ENCODE peak calls at places on chromosomes 12 and 14, in four cellular contexts. B, Q, K and U are unnamed samples.

GRCh38 chr12:45575823-45576448 is 153.6 kb upstream of the ARID2 start:
- DNase-seq in B (no peak), Q (no peak), K (no peak), U (peak; percentile 27)

GRCh38 chr12:12486661-12487240 is 75.9 kb downstream of the DUSP16 start:
- DNase-seq in B (no peak), Q (no peak), K (no peak), U (peak; percentile 62)

GRCh38 chr14:72849222-72849621 is 44.7 kb downstream of the DPF3 start:
- DNase-seq in B (no peak), Q (no peak), K (no peak), U (no peak)

GRCh38 chr12:117189725-117190209 is 503 bp downstream of the FBXO21 start:
- DNase-seq in B (peak; percentile 41), Q (peak; percentile 69), K (no peak), U (peak; percentile 56)

GRCh38 chr12:67590122-67590795 is 58.3 kb upstream of the DYRK2 start:
- DNase-seq in B (no peak), Q (no peak), K (no peak), U (no peak)

GRCh38 chr14:33938131-33938949 is 12.5 kb downstream of the EGLN3 start:
- DNase-seq in B (no peak), Q (peak; percentile 42), K (no peak), U (no peak)

GRCh38 chr12:62128186-62128965 is 131.8 kb upstream of the USP15 start:
- DNase-seq in B (peak; percentile 0), Q (no peak), K (no peak), U (no peak)

GRCh38 chr14:83172363-83172762 is 1638.7 kb upstream of the SEL1L start:
- DNase-seq in B (peak; percentile 24), Q (no peak), K (no peak), U (no peak)

GRCh38 chr12:76020731-76021672 is 10.6 kb downstream of the PHLDA1 start:
- DNase-seq in B (peak; percentile 96), Q (peak; percentile 62), K (no peak), U (peak; percentile 19)

GRCh38 chr12:50984899-50985298 is 32.6 kb downstream of the HIGD1C start:
- DNase-seq in B (peak; percentile 21), Q (no peak), K (no peak), U (no peak)

GRCh38 chr14:71582705-71583104 is 349.5 kb upstream of the RGS6 start:
- DNase-seq in B (peak; percentile 39), Q (no peak), K (no peak), U (no peak)

GRCh38 chr12:98803468-98804209 is 158.5 kb downstream of the APAF1 start:
- DNase-seq in B (no peak), Q (no peak), K (no peak), U (no peak)

GRCh38 chr14:67524152-67524963 is 8.7 kb upstream of the PLEKHH1 start:
- DNase-seq in B (no peak), Q (no peak), K (no peak), U (no peak)

GRCh38 chr14:89227490-89227834 is 189.6 kb downstream of the FOXN3 start:
- DNase-seq in B (no peak), Q (no peak), K (no peak), U (no peak)

GRCh38 chr14:36510078-36510799 is 9.8 kb downstream of the NKX2-1 start:
- DNase-seq in B (no peak), Q (no peak), K (no peak), U (no peak)

GRCh38 chr12:125065021-125065752 is at the start of gene AACS:
- DNase-seq in B (peak; percentile 64), Q (peak; percentile 83), K (peak; percentile 59), U (peak; percentile 97)

GRCh38 chr12:16939871-16940306 is 333.9 kb upstream of the LMO3 start:
- DNase-seq in B (no peak), Q (peak; percentile 56), K (no peak), U (peak; percentile 46)

GRCh38 chr14:96225745-96226151 is 21.1 kb downstream of the BDKRB2 start:
- DNase-seq in B (no peak), Q (no peak), K (no peak), U (no peak)

GRCh38 chr12:48997719-48998496 is 1.3 kb downstream of the DDN start:
- DNase-seq in B (no peak), Q (peak; percentile 87), K (no peak), U (peak; percentile 92)

GRCh38 chr12:26863515-26863914 is 30.5 kb upstream of the ITPR2 start:
- DNase-seq in B (no peak), Q (no peak), K (no peak), U (no peak)

GRCh38 chr14:90517431-90517841 is 120.6 kb downstream of the CALM1 start:
- DNase-seq in B (no peak), Q (no peak), K (no peak), U (no peak)

GRCh38 chr12:19199322-19199721 is 69.8 kb downstream of the PLEKHA5 start:
- DNase-seq in B (no peak), Q (no peak), K (no peak), U (no peak)

GRCh38 chr14:22811752-22812151 is 3.5 kb downstream of the SLC7A7 start:
- DNase-seq in B (no peak), Q (no peak), K (no peak), U (no peak)

GRCh38 chr12:125346361-125346760 is 281.1 kb downstream of the AACS start:
- DNase-seq in B (no peak), Q (no peak), K (no peak), U (no peak)

DNA sequence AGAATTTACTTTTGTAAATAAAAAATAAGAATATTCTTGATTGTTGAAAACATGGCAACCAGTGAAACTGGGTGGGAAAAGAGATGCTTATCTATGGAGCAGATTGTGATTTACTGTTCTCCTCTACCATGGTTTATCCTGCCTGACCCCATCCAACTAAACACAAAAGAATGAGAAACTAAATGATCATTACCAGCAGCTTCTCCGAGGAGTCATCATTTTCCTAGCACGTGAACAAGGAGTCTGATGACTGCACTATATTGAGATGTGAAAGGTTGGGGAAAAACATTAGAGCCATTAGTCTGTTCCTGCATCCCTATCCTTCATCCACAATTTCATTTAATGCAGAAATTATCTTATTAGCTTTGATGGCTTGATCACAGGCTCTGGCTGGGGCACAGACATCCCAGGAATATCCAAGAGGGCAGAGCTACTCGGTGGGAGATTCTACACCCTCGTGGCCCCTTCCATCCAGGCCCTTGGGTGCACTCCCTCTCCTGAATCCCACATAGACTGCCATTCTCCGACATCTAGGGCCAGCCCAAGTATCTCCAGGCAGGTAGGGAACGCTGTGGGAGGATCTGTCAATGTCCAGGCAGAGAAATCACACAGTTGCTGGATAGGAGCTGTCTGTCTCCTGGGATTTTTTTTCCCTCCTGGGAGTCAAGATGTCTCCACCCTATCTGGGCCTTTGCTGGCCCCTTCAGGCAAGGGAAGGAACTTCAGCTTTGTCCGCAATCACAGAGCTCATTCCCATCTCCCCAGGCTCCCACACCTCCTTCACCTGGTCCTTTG is 43.3 kb upstream of the DHRS4 start:
- DNase-seq in B (peak; percentile 35), Q (peak; percentile 69), K (no peak), U (peak; percentile 50)
- TF ChIP-seq CTCF in B (peak; percentile 85), Q (peak; percentile 80), K (peak; percentile 45), U (peak; percentile 72)

GRCh38 chr12:79682593-79682992 is 8.2 kb downstream of the PAWR start:
- DNase-seq in B (no peak), Q (no peak), K (no peak), U (no peak)
- TF ChIP-seq CTCF in B (no peak), Q (no peak), K (no peak), U (no peak)

GRCh38 chr14:39491134-39491541 is 58.9 kb upstream of the FBXO33 start:
- DNase-seq in B (no peak), Q (peak; percentile 15), K (no peak), U (no peak)
- TF ChIP-seq CTCF in B (no peak), Q (peak; percentile 74), K (peak; percentile 44), U (peak; percentile 34)

GRCh38 chr14:103604620-103605019 is 24.4 kb upstream of the KLC1 start:
- DNase-seq in B (no peak), Q (no peak), K (no peak), U (no peak)

GRCh38 chr14:103607822-103608221 is 21.2 kb upstream of the KLC1 start:
- DNase-seq in B (no peak), Q (no peak), K (no peak), U (no peak)

GRCh38 chr14:103611215-103611614 is 17.8 kb upstream of the KLC1 start:
- DNase-seq in B (no peak), Q (no peak), K (no peak), U (no peak)

GRCh38 chr14:103607039-103607668 is 21.9 kb upstream of the KLC1 start:
- DNase-seq in B (peak; percentile 85), Q (no peak), K (peak; percentile 58), U (peak; percentile 64)
- TF ChIP-seq CTCF in B (peak; percentile 29), Q (no peak), K (no peak), U (no peak)

DNA sequence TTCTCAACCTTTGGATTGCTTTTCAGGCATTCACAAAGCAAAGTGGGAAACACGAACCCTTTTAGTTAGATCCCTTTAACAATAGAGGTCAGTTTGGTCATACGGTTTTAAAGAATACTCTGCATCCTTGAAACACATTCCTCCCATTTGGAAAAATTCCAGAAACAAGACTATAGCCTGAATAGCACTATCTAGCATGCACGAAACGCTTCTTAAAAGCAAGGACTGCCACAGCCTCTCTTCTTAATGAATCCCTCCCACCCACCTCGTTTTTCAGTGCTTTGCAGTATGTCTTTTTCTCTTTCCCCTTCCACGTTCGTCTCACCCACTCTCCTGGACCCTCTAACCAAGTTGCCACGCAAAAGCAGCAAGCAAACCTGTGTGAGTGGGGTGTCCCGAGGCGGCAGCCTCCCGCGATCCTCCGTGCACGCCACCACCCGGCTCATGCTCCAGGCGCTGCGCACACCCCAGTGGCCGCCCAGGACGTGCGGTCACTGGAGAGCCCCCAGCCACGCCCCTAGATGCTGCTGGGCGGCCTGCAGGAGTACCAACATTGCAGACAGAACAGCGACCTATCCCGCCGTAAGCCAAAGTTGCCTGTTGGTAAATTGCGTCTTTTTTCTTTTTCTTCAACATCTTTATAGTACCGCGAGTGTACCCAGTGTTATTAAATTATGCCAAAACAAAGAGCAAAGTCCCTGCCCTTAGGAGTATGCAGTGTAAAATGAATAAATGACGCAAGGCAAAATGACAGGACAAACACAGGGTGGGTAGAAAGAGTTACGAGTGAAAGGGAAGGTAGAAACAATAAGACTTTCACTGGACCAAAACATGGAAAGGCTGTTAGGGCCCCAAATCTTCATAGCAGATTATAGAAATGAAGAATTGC is at the start of gene SLC38A4:
- DNase-seq in B (peak; percentile 37), Q (no peak), K (no peak), U (no peak)
- TF ChIP-seq CTCF in B (peak; percentile 5), Q (no peak), K (no peak), U (no peak)

GRCh38 chr12:6570264-6570887 is 2.3 kb upstream of the NOP2 start:
- DNase-seq in B (peak; percentile 17), Q (peak; percentile 80), K (no peak), U (peak; percentile 60)
- TF ChIP-seq CTCF in B (peak; percentile 48), Q (peak; percentile 61), K (peak; percentile 39), U (peak; percentile 77)

DNA sequence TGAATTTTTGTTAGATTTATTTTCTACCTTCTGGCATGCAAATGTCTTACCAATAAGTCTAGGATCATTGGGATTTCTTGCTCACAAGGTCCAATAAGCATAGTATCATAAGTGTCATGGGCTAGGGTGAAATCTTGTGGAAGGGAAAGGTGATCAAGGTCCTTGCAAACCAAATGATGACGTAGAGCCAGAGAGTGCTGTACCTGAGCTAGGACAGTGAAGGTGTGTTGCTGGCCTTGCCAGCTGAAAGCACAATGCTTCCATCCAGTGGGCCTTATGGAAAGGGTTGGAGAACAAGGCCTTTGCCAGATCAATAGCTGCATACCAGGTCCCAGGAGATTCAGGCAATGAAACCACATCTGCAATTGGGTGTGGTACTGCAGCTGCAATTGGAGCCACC is 208.8 kb upstream of the MYL2 start:
- DNase-seq in B (no peak), Q (no peak), K (no peak), U (no peak)
- TF ChIP-seq CTCF in B (no peak), Q (no peak), K (no peak), U (no peak)